ENCODE peak calls at places on chromosomes 6 and 20, in four cellular contexts. I, N, O and Z are unnamed samples.

GRCh38 chr20:43904778-43905177 is 9.9 kb upstream of the TOX2 start:
- DNase-seq in N (no peak), O (no peak), I (no peak), Z (no peak)

GRCh38 chr20:58518387-58518786 is 3.2 kb upstream of the APCDD1L start:
- DNase-seq in N (no peak), O (no peak), I (no peak), Z (no peak)

GRCh38 chr6:35686441-35686840 is 2.3 kb downstream of the FKBP5 start:
- DNase-seq in O (no peak), N (no peak), I (no peak), Z (no peak)

GRCh38 chr6:21808551-21809181 is 215.1 kb downstream of the SOX4 start:
- DNase-seq in O (no peak), I (no peak), N (no peak), Z (no peak)

GRCh38 chr6:109342564-109342963 is 39.7 kb downstream of the CD164 start:
- DNase-seq in I (no peak), O (no peak), N (peak), Z (no peak)

GRCh38 chr20:19335341-19335740 is 122.9 kb downstream of the SLC24A3 start:
- DNase-seq in O (no peak), I (no peak), N (no peak), Z (no peak)

GRCh38 chr6:48835421-48835958 is 627.6 kb downstream of the MMUT start:
- DNase-seq in N (no peak), O (no peak), I (no peak), Z (no peak)

GRCh38 chr6:88124925-88125557 is 41.1 kb downstream of the CNR1 start:
- DNase-seq in N (no peak), I (no peak), O (no peak), Z (no peak)

GRCh38 chr6:22666021-22666420 is 96.7 kb downstream of the HDGFL1 start:
- DNase-seq in I (no peak), N (no peak), O (no peak), Z (no peak)

GRCh38 chr20:47432251-47433210 is 69.2 kb upstream of the NCOA3 start:
- DNase-seq in I (no peak), O (peak), N (no peak), Z (peak)

GRCh38 chr6:33249732-33250625 is 21.7 kb downstream of the VPS52 start:
- DNase-seq in N (no peak), O (no peak), I (no peak), Z (no peak)

GRCh38 chr20:3045042-3045815 is 623 bp upstream of the MRPS26 start:
- DNase-seq in O (no peak), I (no peak), N (no peak), Z (no peak)

GRCh38 chr6:47256361-47256760 is 53.3 kb downstream of the TNFRSF21 start:
- DNase-seq in I (no peak), N (no peak), O (no peak), Z (no peak)

GRCh38 chr20:2707353-2708072 is 14.9 kb downstream of the EBF4 start:
- DNase-seq in N (no peak), I (no peak), O (no peak), Z (no peak)

GRCh38 chr20:19858972-19859371 is 100.9 kb downstream of the RIN2 start:
- DNase-seq in I (no peak), N (no peak), O (no peak), Z (no peak)

GRCh38 chr6:145012039-145012662 is 723.2 kb downstream of the EPM2A start:
- DNase-seq in N (no peak), I (no peak), O (no peak), Z (no peak)

GRCh38 chr6:134517145-134517658 is 199.3 kb upstream of the SGK1 start:
- DNase-seq in I (no peak), N (no peak), O (peak), Z (no peak)

GRCh38 chr6:119319694-119320093 is 29.9 kb downstream of the MAN1A1 start:
- DNase-seq in N (no peak), O (no peak), I (no peak), Z (no peak)
- TF ChIP-seq TCF7L2 in N (no peak), O (no peak), I (no peak), Z (no peak)

GRCh38 chr6:131060311-131060710 is 2.7 kb downstream of the EPB41L2 start:
- DNase-seq in N (no peak), O (no peak), I (no peak), Z (no peak)
- TF ChIP-seq TCF7L2 in N (no peak), O (no peak), I (no peak), Z (no peak)

DNA sequence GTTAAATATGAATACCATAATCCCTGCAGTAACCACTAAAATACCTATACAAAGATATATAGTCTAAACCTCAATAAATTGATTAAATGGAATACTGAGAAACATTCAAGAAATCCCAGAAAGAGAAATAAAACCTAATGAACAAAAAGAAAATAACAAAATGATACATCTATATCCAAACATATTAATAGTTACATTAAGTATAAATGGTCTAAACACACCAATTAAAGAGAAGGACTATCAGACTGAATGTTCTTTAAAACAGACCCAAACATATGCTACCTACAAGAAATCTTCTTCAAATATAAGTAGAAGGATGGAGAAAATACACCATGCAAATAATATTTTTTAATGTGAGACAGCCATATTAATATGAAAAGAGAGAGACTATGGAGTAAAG is 22.0 kb downstream of the NINL start:
- DNase-seq in O (no peak), I (no peak), N (no peak), Z (no peak)
- TF ChIP-seq TCF7L2 in O (no peak), I (no peak), N (no peak), Z (no peak)

GRCh38 chr20:62739067-62739466 is 30.4 kb downstream of the NTSR1 start:
- DNase-seq in I (no peak), N (no peak), O (no peak), Z (no peak)

GRCh38 chr20:62741191-62741676 is 32.6 kb downstream of the NTSR1 start:
- DNase-seq in O (no peak), I (no peak), N (no peak), Z (no peak)

GRCh38 chr20:62740286-62741141 is 31.9 kb downstream of the NTSR1 start:
- DNase-seq in O (peak), I (peak), N (peak), Z (peak)

GRCh38 chr20:62737971-62738881 is 29.6 kb downstream of the NTSR1 start:
- DNase-seq in I (no peak), N (no peak), O (no peak), Z (no peak)

DNA sequence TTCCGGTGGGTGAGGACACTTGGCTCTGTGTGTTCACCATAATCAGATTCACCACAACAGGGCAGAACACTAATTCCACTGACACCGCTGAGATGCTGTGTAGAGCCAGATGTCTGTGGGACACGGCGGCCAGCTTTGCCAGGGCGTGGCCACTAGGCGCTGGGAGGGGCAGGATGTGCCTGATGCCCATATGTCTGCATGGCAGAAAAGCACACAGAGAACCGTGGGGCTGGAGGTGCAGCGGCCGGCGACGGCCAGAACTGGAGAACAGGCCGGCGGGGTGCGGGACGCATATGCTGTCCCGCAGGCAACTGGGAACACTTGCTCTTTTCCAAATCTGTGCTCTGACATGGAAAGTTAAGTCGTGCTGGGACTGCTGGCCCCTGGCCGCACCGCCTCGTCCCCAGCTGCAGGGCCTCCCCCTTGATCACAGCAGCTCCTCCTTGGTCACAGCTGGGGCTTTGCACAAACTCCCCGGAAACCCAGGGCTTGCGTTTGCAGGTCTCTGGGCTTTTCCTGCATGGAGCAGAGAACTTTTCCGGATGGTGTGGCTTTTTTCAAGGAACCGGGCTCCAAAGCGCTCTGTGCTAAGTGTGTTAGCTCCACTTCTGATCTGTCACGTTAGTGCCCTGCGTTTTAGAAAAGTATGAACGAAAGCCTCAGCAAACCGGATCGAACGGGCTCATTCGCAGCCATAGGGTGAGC is 31.1 kb downstream of the NTSR1 start:
- DNase-seq in N (no peak), O (no peak), I (peak), Z (no peak)
- TF ChIP-seq TCF7L2 in N (no peak), O (no peak), I (no peak), Z (no peak)

DNA sequence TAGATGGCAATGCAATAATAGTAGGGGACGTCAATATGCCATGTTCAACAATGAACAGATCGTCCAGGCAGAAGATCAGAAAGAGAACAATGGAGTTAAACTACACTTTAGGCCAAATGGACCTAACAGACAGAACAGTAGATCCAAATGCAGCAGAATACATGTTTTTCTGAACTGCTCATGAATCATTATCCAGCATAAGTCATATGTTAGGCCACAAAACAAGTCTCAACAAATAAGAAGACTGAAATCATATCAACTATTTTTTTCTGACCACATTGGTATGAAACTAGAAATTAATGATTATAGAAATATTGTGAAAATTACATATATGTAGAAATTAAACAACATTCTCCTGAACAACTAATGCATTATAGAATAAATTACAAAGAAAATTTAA is 10.2 kb upstream of the DEFB125 start:
- DNase-seq in O (no peak), I (no peak), N (no peak), Z (no peak)
- TF ChIP-seq TCF7L2 in O (no peak), I (no peak), N (no peak), Z (no peak)

DNA sequence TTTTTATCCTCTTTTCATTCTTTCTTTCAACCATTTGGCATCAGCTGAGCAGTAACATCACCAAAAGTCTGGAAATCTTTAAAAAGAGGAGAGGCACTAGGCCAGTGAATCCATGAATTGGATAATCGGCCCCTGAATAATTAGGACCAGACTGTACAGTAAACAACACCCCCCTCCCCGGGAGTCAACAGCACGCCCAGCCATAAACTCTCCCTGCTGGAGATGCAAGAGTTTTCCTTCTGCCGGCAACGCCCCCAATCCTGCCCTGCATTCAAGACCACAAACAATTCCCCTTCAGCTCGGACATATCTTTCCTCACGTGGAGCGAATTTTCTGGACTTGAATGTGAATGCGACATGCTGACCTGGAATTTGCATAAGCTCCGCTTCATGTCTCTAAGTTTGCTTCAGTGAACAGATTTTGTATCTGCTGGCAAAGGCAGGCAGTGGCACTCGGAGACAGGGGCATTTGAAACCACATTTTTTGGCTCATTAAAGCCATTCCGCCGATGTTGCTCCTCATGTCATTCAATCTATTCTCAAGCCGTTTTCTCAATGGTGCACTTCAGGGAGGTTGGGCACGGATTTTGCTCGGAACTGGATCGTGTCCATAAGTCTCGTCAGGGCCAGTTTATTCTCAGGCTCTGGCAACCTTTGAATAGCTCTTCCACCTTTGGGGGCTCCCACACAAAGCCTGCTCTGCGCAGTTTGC is 38.0 kb upstream of the GMPR start:
- DNase-seq in N (no peak), O (no peak), I (no peak), Z (no peak)
- TF ChIP-seq TCF7L2 in N (no peak), O (no peak), I (no peak), Z (no peak)

GRCh38 chr6:126672654-126673053 is 332.7 kb downstream of the CENPW start:
- DNase-seq in O (no peak), I (no peak), N (no peak), Z (no peak)
- TF ChIP-seq TCF7L2 in O (no peak), I (no peak), N (no peak), Z (no peak)